ENCODE peak calls at places on chromosomes 13 and 19, in nine cellular contexts. W is Daoy; C is stimulated activated CD4-positive, alpha-beta T cell treated with anti-CD3 and anti-CD28 coated beads, Interleukin-2, amount 100 ng/mL, for 24 hours; Q is D341Med; P is epithelial cell of esophagus; S is NCI-H345; A is suprapubic skin; K is KG1; D is uterus. E is an unnamed sample.

GRCh38 chr13:39952244-39953233 is 297.1 kb downstream of the COG6 start:
- DNase-seq in W (peak; percentile 26), C (no peak), Q (no peak), P (no peak), S (no peak), A (no peak), K (no peak), D (peak; percentile 42), E (no peak)

GRCh38 chr13:41905600-41906254 is 55.2 kb downstream of the VWA8 start:
- DNase-seq in W (peak; percentile 14), C (no peak), Q (no peak), P (peak; percentile 68), S (peak; percentile 24), A (no peak), K (no peak), D (no peak), E (peak; percentile 64)

GRCh38 chr19:49111218-49111998 is 2.8 kb upstream of the LIN7B start:
- DNase-seq in W (no peak), C (no peak), Q (no peak), P (no peak), S (no peak), A (no peak), K (no peak), D (no peak), E (no peak)

GRCh38 chr19:43380771-43381386 is 27.4 kb downstream of the CD177 start:
- DNase-seq in W (no peak), C (no peak), Q (no peak), P (peak; percentile 27), S (no peak), A (no peak), K (no peak), D (no peak), E (no peak)

GRCh38 chr19:51375504-51376221 is 3.2 kb upstream of the NKG7 start:
- DNase-seq in W (peak; percentile 36), C (no peak), Q (no peak), P (no peak), S (no peak), A (no peak), K (peak; percentile 14), D (no peak), E (no peak)

GRCh38 chr19:18895038-18895827 is 725 bp downstream of the CERS1 start:
- DNase-seq in W (peak; percentile 70), C (no peak), Q (peak; percentile 80), P (peak; percentile 13), S (no peak), A (no peak), K (peak; percentile 18), D (peak; percentile 14), E (peak; percentile 49)

GRCh38 chr19:16566161-16566560 is 6.1 kb downstream of the SLC35E1 start:
- DNase-seq in W (no peak), C (peak; percentile 65), Q (no peak), P (no peak), S (no peak), A (no peak), K (peak; percentile 53), D (no peak), E (no peak)

GRCh38 chr13:57631607-57632275 is at the start of gene PCDH17:
- DNase-seq in W (no peak), C (no peak), Q (peak; percentile 39), P (no peak), S (no peak), A (no peak), K (no peak), D (peak; percentile 40), E (peak; percentile 37)

GRCh38 chr13:47216176-47216822 is 319.4 kb upstream of the HTR2A start:
- DNase-seq in W (peak; percentile 14), C (no peak), Q (no peak), P (peak; percentile 77), S (peak; percentile 0), A (no peak), K (no peak), D (no peak), E (peak; percentile 49)

GRCh38 chr19:39607021-39607420 is 4.7 kb downstream of the LGALS13 start:
- DNase-seq in W (no peak), C (no peak), Q (no peak), P (no peak), S (no peak), A (no peak), K (no peak), D (no peak), E (no peak)

GRCh38 chr19:46147791-46148288 is at the start of gene IGFL2:
- DNase-seq in W (peak; percentile 14), C (no peak), Q (no peak), P (peak; percentile 85), S (no peak), A (no peak), K (no peak), D (no peak), E (peak; percentile 14)

GRCh38 chr13:26562538-26562890 is 5.0 kb downstream of the WASF3 start:
- DNase-seq in W (no peak), C (no peak), Q (no peak), P (no peak), S (no peak), A (no peak), K (no peak), D (no peak), E (no peak)

GRCh38 chr19:36081894-36082293 is 27.2 kb downstream of the WDR62 start:
- DNase-seq in W (no peak), C (no peak), Q (no peak), P (no peak), S (no peak), A (no peak), K (no peak), D (no peak), E (no peak)

GRCh38 chr13:109904218-109904617 is 117.8 kb upstream of the IRS2 start:
- DNase-seq in W (peak; percentile 63), C (no peak), Q (no peak), P (peak; percentile 10), S (no peak), A (no peak), K (no peak), D (no peak), E (no peak)

GRCh38 chr19:54035215-54036178 is 28.2 kb downstream of the VSTM1 start:
- DNase-seq in W (peak; percentile 89), C (no peak), Q (no peak), P (peak; percentile 71), S (no peak), A (no peak), K (no peak), D (no peak), E (peak; percentile 74)

GRCh38 chr13:105611424-105611823 is 924.0 kb downstream of the EFNB2 start:
- DNase-seq in W (peak; percentile 16), C (no peak), Q (no peak), P (peak; percentile 81), S (no peak), A (no peak), K (no peak), D (no peak), E (peak; percentile 45)

GRCh38 chr19:55080915-55081772 is 5.5 kb downstream of the EPS8L1 start:
- DNase-seq in W (peak; percentile 95), C (peak; percentile 85), Q (peak; percentile 93), P (peak; percentile 94), S (peak; percentile 78), A (peak; percentile 90), K (peak; percentile 74), D (no peak), E (peak; percentile 91)

GRCh38 chr19:38252935-38253691 is 3.1 kb downstream of the PPP1R14A start:
- DNase-seq in W (no peak), C (no peak), Q (peak; percentile 79), P (no peak), S (no peak), A (no peak), K (no peak), D (peak; percentile 52), E (no peak)

GRCh38 chr19:43534811-43535761 is 2.1 kb downstream of the ZNF575 start:
- DNase-seq in W (peak; percentile 47), C (peak; percentile 36), Q (peak; percentile 77), P (peak; percentile 57), S (no peak), A (peak; percentile 78), K (no peak), D (peak; percentile 70), E (no peak)

GRCh38 chr13:106367361-106367781 is 168.1 kb downstream of the EFNB2 start:
- DNase-seq in W (no peak), C (no peak), Q (no peak), P (no peak), S (no peak), A (no peak), K (no peak), D (no peak), E (no peak)

E was measured in RWPE1.